ENCODE peak calls at places on chromosomes 5 and 9, in five cellular contexts. B is fibroblast of lung, A is choroid plexus epithelial cell, Q is Peyer's patch, J is fibroblast of pulmonary artery. U is an unnamed sample.

GRCh38 chr5:143916441-143916840 is 104.5 kb downstream of the HMHB1 start:
- DNase-seq in B (no peak), A (no peak), Q (no peak), J (no peak), U (no peak)

GRCh38 chr9:35488019-35488418 is 1.9 kb upstream of the RUSC2 start:
- DNase-seq in B (no peak), A (no peak), Q (no peak), J (no peak), U (no peak)

GRCh38 chr9:129954868-129955550 is 88.0 kb downstream of the FNBP1 start:
- DNase-seq in B (peak), A (peak), Q (no peak), J (peak), U (no peak)

GRCh38 chr5:14914603-14915277 is 43.2 kb upstream of the ANKH start:
- DNase-seq in B (peak), A (peak), Q (no peak), J (peak), U (no peak)

GRCh38 chr9:126773004-126773607 is 31.7 kb upstream of the ZBTB43 start:
- DNase-seq in B (no peak), A (peak), Q (no peak), J (peak), U (no peak)

GRCh38 chr5:136506131-136506530 is 140.8 kb upstream of the TRPC7 start:
- DNase-seq in B (no peak), A (no peak), Q (no peak), J (no peak), U (no peak)

GRCh38 chr5:157290156-157290980 is 24.4 kb downstream of the CYFIP2 start:
- DNase-seq in B (no peak), A (peak), Q (no peak), J (peak), U (no peak)

GRCh38 chr5:150046031-150046430 is 40.3 kb downstream of the CSF1R start:
- DNase-seq in B (no peak), A (no peak), Q (no peak), J (no peak), U (no peak)

GRCh38 chr9:35110327-35110758 is 5.3 kb downstream of the ATOSB start:
- DNase-seq in B (peak), A (peak), Q (peak), J (peak), U (no peak)

GRCh38 chr9:137428841-137429545 is 5.8 kb downstream of the NOXA1 start:
- DNase-seq in B (no peak), A (no peak), Q (no peak), J (no peak), U (peak)

DNA sequence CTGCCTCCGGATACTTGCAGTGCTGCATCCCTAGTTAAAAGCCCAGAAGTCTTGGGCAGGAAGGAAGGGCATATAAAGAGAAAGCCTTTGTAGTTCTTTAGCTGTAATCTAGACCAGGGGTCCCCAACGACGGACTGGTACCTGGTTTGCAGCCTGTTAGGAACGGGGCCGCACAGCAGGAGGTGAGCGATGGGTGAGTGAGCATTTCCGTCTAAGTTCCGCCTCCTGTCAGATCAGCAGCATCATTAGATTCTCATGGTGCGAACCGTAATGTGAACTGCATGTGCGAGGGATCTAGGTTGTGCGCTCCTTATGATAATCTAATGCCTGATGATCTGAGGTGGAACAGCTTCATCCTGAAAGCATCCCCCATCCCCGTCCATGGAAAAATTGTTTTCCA is 1.6 kb upstream of the SMIM15 start:
- DNase-seq in B (no peak), A (no peak), Q (no peak), J (no peak), U (no peak)
- TF ChIP-seq CTCF in B (no peak), A (no peak), Q (no peak), J (no peak), U (no peak)

GRCh38 chr5:35228304-35228703 is 2.0 kb downstream of the PRLR start:
- DNase-seq in B (no peak), A (no peak), Q (no peak), J (no peak), U (no peak)

GRCh38 chr5:35233121-35233520 is 2.8 kb upstream of the PRLR start:
- DNase-seq in B (no peak), A (no peak), Q (no peak), J (no peak), U (no peak)

GRCh38 chr5:35229076-35230042 is 928 bp downstream of the PRLR start:
- DNase-seq in B (no peak), A (no peak), Q (peak), J (no peak), U (peak)

GRCh38 chr5:35232124-35232523 is 1.8 kb upstream of the PRLR start:
- DNase-seq in B (no peak), A (no peak), Q (no peak), J (no peak), U (no peak)

DNA sequence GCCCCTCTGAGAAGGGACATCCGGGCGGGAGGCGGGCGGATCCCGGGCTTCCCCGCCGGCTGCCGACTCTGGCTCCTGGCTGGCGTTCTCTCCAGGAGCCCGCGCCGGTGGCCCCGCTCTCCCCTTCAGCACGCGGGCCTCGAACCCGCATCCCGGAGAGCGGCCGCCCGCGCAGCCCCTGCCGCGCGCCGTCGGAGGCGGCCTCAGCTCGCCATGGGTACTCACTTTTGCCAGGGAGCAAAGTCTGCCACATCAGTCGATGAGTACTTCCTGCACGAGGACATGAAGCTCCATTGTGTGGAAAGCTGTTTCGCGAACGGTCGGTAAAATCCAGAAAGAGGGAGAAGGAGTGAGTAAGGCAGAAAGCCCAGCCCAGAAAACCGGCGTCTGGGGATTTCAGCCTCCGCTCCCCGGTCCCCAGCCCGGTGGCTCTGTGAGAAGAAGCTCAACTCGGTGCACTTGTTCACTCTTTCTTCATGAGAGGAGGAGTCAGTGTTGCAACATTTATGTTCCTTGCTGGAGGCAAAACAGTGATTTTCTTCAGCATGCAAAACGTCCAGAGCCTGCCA is at the start of gene PRLR:
- DNase-seq in B (peak), A (peak), Q (peak), J (peak), U (peak)
- TF ChIP-seq CTCF in B (no peak), A (no peak), Q (no peak), J (no peak), U (no peak)

GRCh38 chr9:92534199-92535159 is 1.3 kb downstream of the ECM2 start:
- DNase-seq in B (peak), A (peak), Q (no peak), J (no peak), U (no peak)
- TF ChIP-seq CTCF in B (no peak), A (no peak), Q (no peak), J (no peak), U (no peak)

DNA sequence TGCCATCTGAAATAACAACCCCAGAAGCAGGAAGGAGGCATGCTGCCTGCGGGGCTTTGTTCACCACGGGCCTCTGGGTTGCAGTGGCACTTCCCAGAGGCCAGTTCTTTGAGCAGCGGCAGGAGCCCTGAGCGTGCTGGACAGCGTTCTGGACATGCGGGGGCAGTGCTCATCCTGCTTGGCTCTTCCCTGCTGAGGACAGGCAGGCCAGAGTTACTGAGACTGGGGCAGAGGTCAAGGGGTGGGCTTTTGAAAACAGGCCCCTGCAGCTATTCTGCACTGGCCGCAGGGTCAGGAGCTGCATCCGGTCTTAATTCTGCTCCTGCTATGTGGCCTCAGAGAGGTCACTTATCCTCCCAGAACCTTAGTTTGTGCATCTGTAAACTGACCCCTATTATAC is 258.6 kb downstream of the FSTL4 start:
- DNase-seq in B (no peak), A (peak), Q (no peak), J (no peak), U (no peak)
- TF ChIP-seq CTCF in B (no peak), A (peak), Q (no peak), J (no peak), U (no peak)

U was measured in lower lobe of right lung.